ENCODE peak calls at places on chromosomes 3 and 15, in seven cellular contexts. V is IMR-90, O is brain microvascular endothelial cell, H is psoas muscle, C is astrocyte of the spinal cord, P is heart right ventricle, L is endodermal cell. U is an unnamed sample.

GRCh38 chr3:4421121-4421520 is 45.9 kb downstream of the SUMF1 start:
- DNase-seq in V (peak), O (peak), H (no peak), C (peak), P (no peak), L (no peak), U (no peak)

GRCh38 chr15:101048191-101049011 is 129.2 kb downstream of the LRRK1 start:
- DNase-seq in V (no peak), O (no peak), H (no peak), C (no peak), P (peak), L (peak), U (no peak)

GRCh38 chr3:41405466-41405865 is 206.2 kb downstream of the CTNNB1 start:
- DNase-seq in V (no peak), O (no peak), H (no peak), C (peak), P (no peak), L (no peak), U (no peak)

GRCh38 chr15:39887211-39887610 is 32.9 kb downstream of the GPR176 start:
- DNase-seq in V (no peak), O (no peak), H (no peak), C (no peak), P (no peak), L (peak), U (no peak)

GRCh38 chr15:88258021-88258641 is 1.6 kb upstream of the NTRK3 start:
- DNase-seq in V (no peak), O (no peak), H (no peak), C (no peak), P (peak), L (peak), U (no peak)

GRCh38 chr15:76038512-76038911 is 21.3 kb upstream of the TMEM266 start:
- DNase-seq in V (no peak), O (no peak), H (no peak), C (no peak), P (no peak), L (no peak), U (no peak)

GRCh38 chr3:197381371-197381770 is 83.0 kb upstream of the DLG1 start:
- DNase-seq in V (no peak), O (no peak), H (no peak), C (no peak), P (no peak), L (no peak), U (no peak)

GRCh38 chr15:55902975-55903374 is 90.4 kb downstream of the NEDD4 start:
- DNase-seq in V (peak), O (no peak), H (no peak), C (no peak), P (no peak), L (no peak), U (no peak)

GRCh38 chr15:57321973-57322601 is 54.2 kb upstream of the CGNL1 start:
- DNase-seq in V (no peak), O (no peak), H (no peak), C (no peak), P (no peak), L (peak), U (no peak)

GRCh38 chr3:128585189-128585588 is 65.4 kb downstream of the RPN1 start:
- DNase-seq in V (no peak), O (no peak), H (no peak), C (no peak), P (no peak), L (no peak), U (no peak)

GRCh38 chr15:89161666-89162065 is 59.7 kb downstream of the RLBP1 start:
- DNase-seq in V (no peak), O (no peak), H (no peak), C (no peak), P (no peak), L (no peak), U (no peak)

GRCh38 chr3:182699550-182700170 is 93.6 kb upstream of the ATP11B start:
- DNase-seq in V (no peak), O (no peak), H (no peak), C (no peak), P (no peak), L (no peak), U (no peak)

GRCh38 chr3:148006508-148006907 is 597.3 kb downstream of the ZIC1 start:
- DNase-seq in V (peak), O (peak), H (no peak), C (peak), P (no peak), L (peak), U (no peak)

GRCh38 chr15:56732135-56732880 is 1.0 kb downstream of the ZNF280D start:
- DNase-seq in V (peak), O (peak), H (no peak), C (peak), P (peak), L (no peak), U (no peak)

GRCh38 chr3:49553320-49553689 is 972 bp upstream of the BSN start:
- DNase-seq in V (peak), O (no peak), H (no peak), C (no peak), P (no peak), L (no peak), U (no peak)

GRCh38 chr15:59549339-59549807 is 62.2 kb upstream of the GCNT3 start:
- DNase-seq in V (no peak), O (no peak), H (no peak), C (no peak), P (no peak), L (peak), U (no peak)

GRCh38 chr3:173778246-173778645 is 380.7 kb downstream of the NLGN1 start:
- DNase-seq in V (no peak), O (no peak), H (no peak), C (no peak), P (no peak), L (no peak), U (no peak)

GRCh38 chr3:135237371-135237770 is 442.3 kb downstream of the EPHB1 start:
- DNase-seq in V (no peak), O (no peak), H (no peak), C (no peak), P (no peak), L (peak), U (no peak)

GRCh38 chr3:135228131-135228530 is 433.1 kb downstream of the EPHB1 start:
- DNase-seq in V (no peak), O (no peak), H (no peak), C (no peak), P (no peak), L (no peak), U (no peak)

GRCh38 chr3:135235541-135235940 is 440.5 kb downstream of the EPHB1 start:
- DNase-seq in V (no peak), O (no peak), H (no peak), C (no peak), P (no peak), L (peak), U (no peak)

GRCh38 chr3:135229018-135229495 is 434.0 kb downstream of the EPHB1 start:
- DNase-seq in V (no peak), O (no peak), H (peak), C (no peak), P (peak), L (peak), U (no peak)

DNA sequence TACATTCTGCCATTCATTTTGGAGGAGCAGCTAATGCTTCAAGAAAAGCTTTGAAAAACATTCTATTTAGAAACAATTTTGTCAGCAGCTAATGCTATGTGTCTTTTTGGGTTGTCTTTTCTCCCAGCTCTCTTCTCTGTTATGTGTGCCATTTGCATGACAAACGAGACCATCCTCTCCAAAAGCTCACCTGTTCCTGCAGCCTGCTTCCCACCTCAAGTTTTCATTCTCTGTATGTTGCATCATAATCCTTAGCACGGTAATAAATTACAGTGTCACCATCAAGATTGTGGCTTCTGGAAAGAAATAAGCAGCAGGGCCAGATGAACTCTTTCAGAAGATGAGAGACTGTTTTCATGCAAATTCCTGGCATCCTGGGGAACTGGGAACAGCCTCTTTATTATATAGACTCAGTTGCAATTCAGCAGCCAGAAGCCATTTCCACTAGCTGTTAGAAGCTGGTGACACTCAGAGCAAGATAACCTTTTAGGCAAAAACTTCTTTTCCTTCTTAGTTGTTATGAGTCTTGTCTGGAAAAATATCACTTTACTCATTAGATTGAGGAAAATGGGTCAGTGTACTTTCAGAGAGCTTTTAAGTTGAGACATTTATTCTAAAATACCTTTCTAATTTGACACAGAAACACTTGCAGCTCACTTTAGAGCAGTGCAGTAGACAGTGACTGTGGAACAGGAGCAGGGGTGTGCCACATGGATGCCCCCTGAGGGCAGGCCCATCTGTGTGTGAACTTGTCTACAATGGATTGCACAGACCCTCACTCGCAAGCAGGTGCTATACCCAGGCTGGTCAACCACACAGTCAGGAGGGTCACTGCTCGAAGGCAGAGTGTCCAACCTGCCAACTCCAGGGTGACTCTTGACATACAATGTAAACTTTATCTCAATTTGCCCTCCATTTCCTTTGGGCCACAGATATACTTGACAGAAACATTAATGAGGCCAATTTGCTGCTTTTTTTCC is 436.9 kb downstream of the EPHB1 start:
- DNase-seq in V (no peak), O (no peak), H (no peak), C (no peak), P (no peak), L (no peak), U (no peak)
- H3K4me3 ChIP-seq in V (no peak), O (no peak), H (no peak), C (no peak), P (no peak), L (no peak), U (no peak)

DNA sequence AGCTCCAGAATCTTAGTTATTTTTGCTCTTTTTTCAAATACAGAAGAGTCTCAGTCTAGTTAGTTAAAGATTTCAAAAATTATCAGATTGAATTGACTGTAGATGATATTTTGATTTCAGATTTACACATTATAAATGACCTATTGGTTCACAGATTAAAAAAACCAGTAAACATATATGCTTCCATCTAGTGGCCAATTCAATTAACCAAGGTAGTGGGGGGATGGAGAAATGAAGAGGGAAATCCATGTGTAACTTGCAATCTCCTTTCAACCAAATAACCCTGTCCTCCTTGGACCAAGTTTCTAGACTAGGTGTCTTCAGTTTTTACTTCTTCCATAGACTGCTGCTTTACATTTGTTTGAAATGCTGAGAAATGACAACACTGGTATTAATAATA is 789.8 kb downstream of the ROBO1 start:
- DNase-seq in V (peak), O (no peak), H (no peak), C (peak), P (no peak), L (no peak), U (no peak)
- TF ChIP-seq CTCF in V (peak), O (peak), H (peak), C (peak), P (peak), L (peak), U (no peak)

DNA sequence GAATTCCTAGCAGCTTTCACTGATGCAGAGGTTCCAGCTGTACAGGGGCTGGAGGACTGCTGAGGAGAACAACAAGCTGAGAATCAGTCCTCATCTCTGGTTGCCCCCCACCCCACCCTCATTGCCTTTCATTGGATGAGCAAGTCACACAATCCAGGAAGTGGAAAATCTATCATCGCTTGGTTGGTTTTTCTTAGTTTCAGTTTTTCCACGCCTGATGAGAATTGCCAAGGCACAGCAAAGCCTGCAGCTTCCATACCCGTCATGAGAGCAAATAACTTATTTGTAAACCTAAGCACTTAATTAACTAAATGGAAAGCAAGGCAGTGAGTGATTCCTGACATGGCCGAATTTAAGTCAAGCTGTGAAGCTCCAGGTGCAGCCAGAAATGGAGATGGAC is 21.4 kb upstream of the LIPC start:
- DNase-seq in V (peak), O (no peak), H (no peak), C (no peak), P (peak), L (no peak), U (no peak)
- H3K4me3 ChIP-seq in V (peak), O (no peak), H (peak), C (no peak), P (peak), L (no peak), U (no peak)

DNA sequence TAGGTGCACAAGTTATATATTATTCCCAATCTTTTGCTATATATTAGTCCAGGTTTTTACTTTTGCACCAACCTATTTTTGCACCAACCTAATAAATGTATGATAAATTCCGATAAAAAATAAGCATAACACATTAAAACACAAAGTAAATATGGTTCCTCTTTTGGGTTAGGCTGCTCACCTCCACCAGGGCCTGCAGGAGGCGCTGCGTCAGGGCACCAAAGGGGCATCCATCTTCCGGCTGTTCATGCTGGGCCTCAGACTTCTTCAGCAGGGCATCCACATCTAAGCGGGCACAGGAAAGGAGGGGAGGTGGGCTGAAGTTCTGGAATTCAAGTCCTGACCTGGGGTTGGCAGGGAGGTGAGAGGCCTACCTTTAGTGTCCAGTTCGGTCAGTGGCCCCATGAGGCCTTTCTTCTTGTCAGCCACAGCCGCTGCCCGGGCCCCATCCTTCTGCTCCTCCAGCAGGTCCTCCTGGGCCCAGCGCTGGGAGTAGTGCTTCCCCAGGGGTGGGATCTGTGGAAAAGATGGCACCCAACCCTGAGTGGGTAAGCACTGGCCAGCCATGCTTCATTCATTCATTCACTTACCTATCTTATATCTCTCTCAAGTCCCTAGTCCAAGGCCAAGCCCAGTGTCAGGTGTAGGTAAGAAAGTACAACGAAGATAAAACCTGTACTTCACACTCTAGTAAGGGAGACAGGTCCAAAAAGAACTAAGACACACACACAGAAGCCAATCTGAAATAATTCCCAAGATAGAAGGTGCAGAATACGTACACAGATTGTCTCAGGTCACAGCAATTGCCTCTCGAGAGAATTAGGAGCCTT is 5.2 kb downstream of the TADA3 start:
- DNase-seq in V (no peak), O (no peak), H (no peak), C (no peak), P (no peak), L (peak), U (no peak)
- TF ChIP-seq CTCF in V (peak), O (peak), H (no peak), C (peak), P (peak), L (peak), U (peak)

DNA sequence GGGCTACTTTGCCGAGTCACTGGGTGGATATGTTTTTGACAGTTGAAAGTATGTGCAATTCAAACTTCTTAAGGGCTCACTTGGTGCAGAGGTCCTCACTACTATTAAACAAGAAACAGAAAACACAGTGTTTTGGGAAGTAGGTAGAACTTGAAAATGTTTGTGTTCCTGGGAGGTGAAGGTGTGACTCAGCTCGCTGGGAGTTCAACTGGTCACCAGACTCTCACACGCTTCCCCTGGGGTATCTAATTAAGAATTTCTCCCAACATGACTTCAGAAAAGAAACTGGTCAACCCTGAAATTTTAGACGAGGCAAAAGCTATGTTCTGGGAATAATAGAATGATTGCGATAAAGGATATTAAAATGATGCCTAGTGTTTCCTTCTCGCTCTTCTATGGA is 1039.8 kb upstream of the SEMA6D start:
- DNase-seq in V (no peak), O (no peak), H (no peak), C (no peak), P (no peak), L (no peak), U (no peak)
- H3K4me3 ChIP-seq in V (no peak), O (no peak), H (no peak), C (no peak), P (no peak), L (no peak), U (no peak)

GRCh38 chr3:156174229-156174847 is 54.0 kb downstream of the KCNAB1 start:
- DNase-seq in V (peak), O (peak), H (no peak), C (peak), P (no peak), L (peak), U (no peak)
- TF ChIP-seq CTCF in V (peak), O (peak), H (no peak), C (peak), P (peak), L (peak), U (peak)

DNA sequence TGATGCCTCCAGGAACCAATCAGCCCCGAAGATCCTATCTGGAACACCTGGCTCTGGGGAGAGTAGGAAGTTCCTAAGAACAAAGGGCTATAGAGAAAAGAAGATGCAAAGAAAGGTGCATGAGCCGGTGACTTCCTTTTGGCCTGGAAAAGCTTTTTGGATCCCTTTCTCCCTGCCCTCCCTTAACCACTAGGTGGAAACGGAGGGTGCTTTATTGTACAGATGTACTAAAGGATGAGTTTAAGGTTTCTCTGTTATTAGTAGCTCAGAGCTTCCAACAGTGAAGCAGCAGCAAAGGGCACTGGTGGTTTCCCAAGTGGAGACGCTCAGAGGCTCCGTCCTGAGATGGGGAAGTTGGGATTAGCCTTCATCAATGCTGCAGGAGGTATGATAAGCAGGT is 6.0 kb upstream of the ADGRG7 start:
- DNase-seq in V (peak), O (peak), H (no peak), C (peak), P (no peak), L (peak), U (no peak)
- H3K4me3 ChIP-seq in V (no peak), O (no peak), H (no peak), C (no peak), P (peak), L (peak), U (peak)

DNA sequence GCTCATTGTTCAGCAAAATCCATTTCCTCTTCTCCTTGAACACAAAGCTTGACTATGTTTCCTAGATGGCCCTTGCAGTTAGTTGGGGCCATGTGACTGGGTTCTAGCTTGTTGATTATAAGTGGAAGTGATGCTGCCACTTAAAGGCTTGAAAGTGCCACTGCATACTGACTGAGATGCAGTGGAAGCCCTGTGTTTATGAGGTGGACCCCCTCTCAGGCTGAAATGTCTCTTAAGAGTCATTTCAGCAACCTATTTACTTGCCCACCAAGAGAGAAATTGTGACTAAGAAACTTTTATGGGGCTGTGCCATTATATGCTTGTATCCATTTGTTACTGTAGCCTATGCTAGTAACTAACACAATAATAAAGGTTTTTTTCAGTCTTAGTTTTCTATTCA is 8.4 kb upstream of the ANP32A start:
- DNase-seq in V (no peak), O (peak), H (no peak), C (no peak), P (no peak), L (no peak), U (no peak)
- TF ChIP-seq CTCF in V (peak), O (peak), H (peak), C (peak), P (peak), L (peak), U (peak)

DNA sequence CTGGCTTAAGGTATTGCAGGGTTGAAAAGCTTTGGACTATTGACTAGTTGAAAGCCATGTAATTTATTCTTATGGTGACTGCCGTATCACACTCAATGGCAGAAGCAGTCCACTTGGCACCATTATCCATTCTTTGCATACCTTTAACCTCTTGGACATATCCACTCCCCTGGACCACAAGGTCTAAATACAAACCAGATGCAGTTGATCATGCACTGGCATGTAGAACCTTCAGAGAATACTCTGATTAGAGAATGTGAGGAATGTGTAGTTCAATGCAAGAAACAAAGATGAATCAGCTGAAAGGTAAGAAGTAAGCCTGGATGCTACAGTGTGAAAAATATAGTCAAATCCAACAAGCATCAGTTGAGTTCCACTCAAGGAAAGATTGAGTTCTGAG is 93.1 kb downstream of the FRMD5 start:
- DNase-seq in V (peak), O (peak), H (no peak), C (peak), P (no peak), L (no peak), U (no peak)
- H3K4me3 ChIP-seq in V (no peak), O (no peak), H (no peak), C (no peak), P (no peak), L (no peak), U (no peak)

U was measured in GM12864.